ENCODE peak calls at places on chromosomes 12 and 14, in ten cellular contexts. I, Y, J, W, D, A, G, Z, C and F are unnamed samples.

GRCh38 chr14:92613008-92613658 is 99.6 kb downstream of the RIN3 start:
- DNase-seq in I (no peak), Y (no peak), J (no peak), W (peak; percentile 40), D (peak; percentile 50), A (peak; percentile 64), G (no peak), Z (no peak), C (peak; percentile 71), F (peak; percentile 43)

GRCh38 chr12:69642531-69642930 is 31.8 kb upstream of the LRRC10 start:
- DNase-seq in I (no peak), Y (no peak), J (no peak), W (no peak), D (no peak), A (no peak), G (no peak), Z (no peak), C (no peak), F (peak; percentile 28)

GRCh38 chr14:30608533-30609006 is 13.5 kb upstream of the SCFD1 start:
- DNase-seq in I (no peak), Y (no peak), J (peak; percentile 32), W (no peak), D (peak; percentile 17), A (no peak), G (no peak), Z (no peak), C (no peak), F (no peak)

GRCh38 chr12:77742631-77743030 is 88.1 kb upstream of the NAV3 start:
- DNase-seq in I (no peak), Y (no peak), J (no peak), W (no peak), D (no peak), A (no peak), G (no peak), Z (no peak), C (no peak), F (no peak)

GRCh38 chr12:47237751-47238211 is 158.0 kb upstream of the AMIGO2 start:
- DNase-seq in I (no peak), Y (no peak), J (no peak), W (no peak), D (no peak), A (no peak), G (no peak), Z (no peak), C (no peak), F (no peak)

GRCh38 chr14:95018845-95019244 is 138.5 kb downstream of the DICER1 start:
- DNase-seq in I (peak; percentile 52), Y (no peak), J (no peak), W (no peak), D (no peak), A (no peak), G (no peak), Z (no peak), C (no peak), F (no peak)

GRCh38 chr14:103118663-103119404 is 4.4 kb upstream of the TNFAIP2 start:
- DNase-seq in I (peak; percentile 84), Y (peak; percentile 81), J (no peak), W (no peak), D (peak; percentile 61), A (peak; percentile 47), G (no peak), Z (no peak), C (peak; percentile 95), F (peak; percentile 77)

GRCh38 chr12:32444895-32445294 is 45.5 kb downstream of the FGD4 start:
- DNase-seq in I (no peak), Y (no peak), J (peak; percentile 52), W (no peak), D (no peak), A (peak; percentile 78), G (no peak), Z (no peak), C (no peak), F (no peak)

GRCh38 chr12:613996-614726 is 49.1 kb downstream of the NINJ2 start:
- DNase-seq in I (no peak), Y (no peak), J (no peak), W (no peak), D (peak; percentile 21), A (no peak), G (no peak), Z (no peak), C (peak; percentile 69), F (peak; percentile 29)

GRCh38 chr14:55351111-55351510 is 60.5 kb downstream of the ATG14 start:
- DNase-seq in I (no peak), Y (no peak), J (no peak), W (no peak), D (no peak), A (no peak), G (no peak), Z (no peak), C (no peak), F (no peak)

GRCh38 chr14:55412686-55413085 is 1.1 kb upstream of the ATG14 start:
- DNase-seq in I (no peak), Y (no peak), J (no peak), W (no peak), D (no peak), A (no peak), G (no peak), Z (no peak), C (no peak), F (no peak)

GRCh38 chr12:113980537-113981337 is 14.6 kb upstream of the RBM19 start:
- DNase-seq in I (no peak), Y (no peak), J (peak; percentile 57), W (peak; percentile 84), D (peak; percentile 24), A (no peak), G (no peak), Z (no peak), C (no peak), F (no peak)

GRCh38 chr14:72736791-72737559 is 156.9 kb downstream of the DPF3 start:
- DNase-seq in I (no peak), Y (no peak), J (no peak), W (no peak), D (no peak), A (no peak), G (no peak), Z (no peak), C (no peak), F (no peak)

GRCh38 chr12:49720214-49720613 is 13.0 kb upstream of the FMNL3 start:
- DNase-seq in I (no peak), Y (no peak), J (no peak), W (no peak), D (no peak), A (no peak), G (no peak), Z (no peak), C (no peak), F (no peak)

GRCh38 chr12:12018454-12018853 is 52.3 kb upstream of the BCL2L14 start:
- DNase-seq in I (no peak), Y (no peak), J (no peak), W (no peak), D (no peak), A (no peak), G (no peak), Z (peak; percentile 89), C (no peak), F (no peak)

GRCh38 chr12:27821259-27821973 is 41.4 kb upstream of the MANSC4 start:
- DNase-seq in I (no peak), Y (peak; percentile 25), J (peak; percentile 59), W (peak; percentile 57), D (peak; percentile 20), A (peak; percentile 68), G (no peak), Z (no peak), C (no peak), F (peak; percentile 50)

GRCh38 chr12:93376436-93377251 is 1.1 kb upstream of the NUDT4 start:
- DNase-seq in I (peak; percentile 65), Y (no peak), J (peak; percentile 19), W (peak; percentile 62), D (peak; percentile 51), A (peak; percentile 67), G (no peak), Z (no peak), C (peak; percentile 65), F (peak; percentile 58)

GRCh38 chr12:119842380-119842779 is 34.7 kb downstream of the CIT start:
- DNase-seq in I (no peak), Y (no peak), J (no peak), W (no peak), D (no peak), A (no peak), G (no peak), Z (no peak), C (no peak), F (no peak)

GRCh38 chr14:78975734-78976133 is 805.6 kb downstream of the NRXN3 start:
- DNase-seq in I (no peak), Y (no peak), J (no peak), W (no peak), D (no peak), A (no peak), G (no peak), Z (no peak), C (no peak), F (no peak)

GRCh38 chr12:95205685-95206084 is 11.6 kb downstream of the FGD6 start:
- DNase-seq in I (no peak), Y (no peak), J (peak; percentile 23), W (peak; percentile 32), D (no peak), A (no peak), G (no peak), Z (peak; percentile 40), C (no peak), F (no peak)
- H3K4me1 ChIP-seq in I (no peaks in the 10 kb centered on the region), Y (no peaks in the 10 kb centered on the region), J (peaks cover 43% of the 10 kb centered on the region), W (peaks cover 14% of the 10 kb centered on the region), D (peaks cover 40% of the 10 kb centered on the region), A (no peaks in the 10 kb centered on the region), G (peaks cover 55% of the 10 kb centered on the region), Z (peaks cover 6% of the 10 kb centered on the region), C (peaks cover 52% of the 10 kb centered on the region), F (peaks cover 48% of the 10 kb centered on the region)

GRCh38 chr14:104221071-104221625 is 82.8 kb downstream of the KIF26A start:
- DNase-seq in I (no peak), Y (no peak), J (no peak), W (no peak), D (no peak), A (no peak), G (no peak), Z (no peak), C (peak; percentile 29), F (no peak)
- H3K4me1 ChIP-seq in I (no peaks in the 10 kb centered on the region), Y (no peaks in the 10 kb centered on the region), J (peaks cover 36% of the 10 kb centered on the region), W (peaks cover 5% of the 10 kb centered on the region), D (peaks cover 22% of the 10 kb centered on the region), A (no peaks in the 10 kb centered on the region), G (peaks cover 4% of the 10 kb centered on the region), Z (no peaks in the 10 kb centered on the region), C (peaks cover 10% of the 10 kb centered on the region), F (peaks cover 27% of the 10 kb centered on the region)

DNA sequence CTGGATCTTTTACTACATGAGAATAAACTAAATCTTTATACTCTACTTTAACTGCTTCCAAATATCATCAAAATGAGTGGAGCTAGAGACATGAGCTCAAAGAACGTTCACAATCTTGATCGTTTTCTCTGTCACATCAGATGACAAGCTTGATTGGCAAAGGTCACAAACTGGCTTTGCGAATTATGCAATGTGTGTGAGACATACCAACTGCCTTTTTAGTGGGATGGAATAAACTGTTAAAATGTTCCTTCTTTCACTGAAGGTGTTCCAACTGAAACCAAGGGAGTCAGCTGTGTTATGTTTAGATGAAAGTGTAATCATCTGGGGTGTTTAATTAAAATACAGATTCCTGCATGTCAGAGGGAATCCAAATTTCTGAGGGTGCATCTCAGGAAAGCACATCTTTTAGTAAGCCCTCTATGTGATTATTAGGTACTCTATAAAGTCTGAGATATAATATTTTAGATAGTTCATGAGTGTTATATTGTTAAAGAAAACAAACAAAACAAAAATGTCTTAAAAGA is 21.9 kb downstream of the KITLG start:
- DNase-seq in I (no peak), Y (no peak), J (no peak), W (no peak), D (no peak), A (no peak), G (no peak), Z (no peak), C (no peak), F (no peak)
- H3K4me1 ChIP-seq in I (no peaks in the 10 kb centered on the region), Y (no peaks in the 10 kb centered on the region), J (peaks cover 14% of the 10 kb centered on the region), W (peaks cover 18% of the 10 kb centered on the region), D (peaks cover 59% of the 10 kb centered on the region), A (peaks cover 19% of the 10 kb centered on the region), G (peaks cover 30% of the 10 kb centered on the region), Z (peaks cover 5% of the 10 kb centered on the region), C (peaks cover 48% of the 10 kb centered on the region), F (peaks cover 40% of the 10 kb centered on the region)

GRCh38 chr12:64655141-64655540 is 44.8 kb downstream of the RASSF3 start:
- DNase-seq in I (no peak), Y (no peak), J (no peak), W (no peak), D (no peak), A (no peak), G (no peak), Z (no peak), C (no peak), F (no peak)
- H3K4me1 ChIP-seq in I (no peaks in the 10 kb centered on the region), Y (peaks cover 45% of the 10 kb centered on the region), J (peaks cover 64% of the 10 kb centered on the region), W (no peaks in the 10 kb centered on the region), D (peaks cover 70% of the 10 kb centered on the region), A (peaks cover 12% of the 10 kb centered on the region), G (peaks cover 22% of the 10 kb centered on the region), Z (no peaks in the 10 kb centered on the region), C (peaks cover 42% of the 10 kb centered on the region), F (peaks cover 60% of the 10 kb centered on the region)